ENCODE peak calls at places on chromosomes 11 and 22, in four cellular contexts. One of them, this sample, is unnamed.

GRCh38 chr11:5992604-5993251 is 5.9 kb upstream of the OR52L1 start:
- DNase-seq in K562: peak
- DNase-seq in HepG2: peak
- DNase-seq in H1: no peak
- DNase-seq in this sample: peak

GRCh38 chr22:44410396-44411056 is 87.5 kb downstream of the RTL6 start:
- DNase-seq in K562: no peak
- DNase-seq in HepG2: no peak
- DNase-seq in H1: no peak
- DNase-seq in this sample: no peak

GRCh38 chr11:116414357-116414756 is 358.4 kb downstream of the BUD13 start:
- DNase-seq in K562: no peak
- DNase-seq in HepG2: no peak
- DNase-seq in H1: no peak
- DNase-seq in this sample: no peak

GRCh38 chr22:30251661-30252226 is 5.2 kb upstream of the LIF start:
- DNase-seq in K562: no peak
- DNase-seq in HepG2: no peak
- DNase-seq in H1: no peak
- DNase-seq in this sample: no peak

GRCh38 chr11:85953491-85954143 is 98.4 kb downstream of the CCDC83 start:
- DNase-seq in K562: peak
- DNase-seq in HepG2: no peak
- DNase-seq in H1: no peak
- DNase-seq in this sample: no peak

GRCh38 chr11:80097146-80097545 is 656.3 kb upstream of the TENM4 start:
- DNase-seq in K562: no peak
- DNase-seq in HepG2: no peak
- DNase-seq in H1: no peak
- DNase-seq in this sample: no peak

GRCh38 chr11:68448604-68449011 is 11.9 kb upstream of the PPP6R3 start:
- DNase-seq in K562: no peak
- DNase-seq in HepG2: no peak
- DNase-seq in H1: no peak
- DNase-seq in this sample: no peak

GRCh38 chr11:130178441-130178971 is 18.9 kb downstream of the ST14 start:
- DNase-seq in K562: no peak
- DNase-seq in HepG2: no peak
- DNase-seq in H1: no peak
- DNase-seq in this sample: no peak

GRCh38 chr22:46754110-46754799 is 8.2 kb upstream of the TBC1D22A start:
- DNase-seq in K562: peak
- DNase-seq in HepG2: peak
- DNase-seq in H1: no peak
- DNase-seq in this sample: peak

GRCh38 chr22:47697861-47698260 is 935.4 kb downstream of the TBC1D22A start:
- DNase-seq in K562: no peak
- DNase-seq in HepG2: no peak
- DNase-seq in H1: no peak
- DNase-seq in this sample: no peak

GRCh38 chr11:119337581-119338317 is 2.9 kb downstream of the C1QTNF5 start:
- DNase-seq in K562: peak
- DNase-seq in HepG2: no peak
- DNase-seq in H1: no peak
- DNase-seq in this sample: no peak

GRCh38 chr22:20765938-20766337 is 8.0 kb upstream of the SERPIND1 start:
- DNase-seq in K562: no peak
- DNase-seq in HepG2: no peak
- DNase-seq in H1: no peak
- DNase-seq in this sample: no peak

GRCh38 chr22:50192825-50193204 is 7.1 kb downstream of the TRABD start:
- DNase-seq in K562: no peak
- DNase-seq in HepG2: no peak
- DNase-seq in H1: no peak
- DNase-seq in this sample: no peak
- TF ChIP-seq MAFK in K562: no peak
- TF ChIP-seq MAFK in HepG2: no peak
- TF ChIP-seq MAFK in H1: no peak
- TF ChIP-seq MAFK in this sample: no peak

DNA sequence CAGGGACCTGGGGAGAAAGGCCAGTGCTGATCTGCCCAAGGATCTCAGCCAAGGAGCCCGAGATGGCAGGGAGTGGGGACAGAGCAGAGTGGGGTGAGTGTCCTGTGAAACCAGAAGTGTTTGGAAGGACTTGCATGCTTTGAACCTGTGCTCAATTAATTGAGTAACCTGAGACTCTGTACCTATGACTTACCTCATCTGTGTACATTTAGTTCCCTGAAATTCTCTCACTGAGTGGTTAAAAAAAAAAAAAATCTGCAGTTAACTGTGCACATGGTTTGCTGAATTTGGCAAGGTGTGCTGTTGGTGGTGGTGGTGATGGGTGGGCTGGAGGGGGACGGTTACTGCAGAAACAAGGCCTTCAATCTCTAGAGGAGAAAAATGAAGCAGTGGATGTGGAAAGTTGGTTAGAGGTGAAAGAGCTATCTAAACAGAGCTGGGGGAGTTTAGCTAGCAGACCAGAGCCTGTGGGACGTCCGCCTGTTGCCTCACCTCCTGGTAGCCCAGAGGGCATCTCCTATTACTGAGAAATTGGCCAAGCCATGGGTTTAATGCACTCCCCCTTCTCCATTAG is 8.3 kb upstream of the SORL1-AS1 start:
- DNase-seq in K562: no peak
- DNase-seq in HepG2: peak
- DNase-seq in H1: no peak
- DNase-seq in this sample: no peak
- TF ChIP-seq MAX in K562: no peak
- TF ChIP-seq MAX in HepG2: peak
- TF ChIP-seq MAX in H1: no peak
- TF ChIP-seq MAX in this sample: no peak

GRCh38 chr22:39536711-39537110 is 4.2 kb upstream of the RPS19BP1 start:
- DNase-seq in K562: no peak
- DNase-seq in HepG2: no peak
- DNase-seq in H1: no peak
- DNase-seq in this sample: no peak

GRCh38 chr22:39534591-39535301 is 2.2 kb upstream of the RPS19BP1 start:
- DNase-seq in K562: peak
- DNase-seq in HepG2: peak
- DNase-seq in H1: no peak
- DNase-seq in this sample: peak

GRCh38 chr22:39535302-39535805 is 2.8 kb upstream of the RPS19BP1 start:
- DNase-seq in K562: no peak
- DNase-seq in HepG2: no peak
- DNase-seq in H1: no peak
- DNase-seq in this sample: no peak

GRCh38 chr22:39534092-39534506 is 1.6 kb upstream of the RPS19BP1 start:
- DNase-seq in K562: no peak
- DNase-seq in HepG2: peak
- DNase-seq in H1: no peak
- DNase-seq in this sample: no peak

DNA sequence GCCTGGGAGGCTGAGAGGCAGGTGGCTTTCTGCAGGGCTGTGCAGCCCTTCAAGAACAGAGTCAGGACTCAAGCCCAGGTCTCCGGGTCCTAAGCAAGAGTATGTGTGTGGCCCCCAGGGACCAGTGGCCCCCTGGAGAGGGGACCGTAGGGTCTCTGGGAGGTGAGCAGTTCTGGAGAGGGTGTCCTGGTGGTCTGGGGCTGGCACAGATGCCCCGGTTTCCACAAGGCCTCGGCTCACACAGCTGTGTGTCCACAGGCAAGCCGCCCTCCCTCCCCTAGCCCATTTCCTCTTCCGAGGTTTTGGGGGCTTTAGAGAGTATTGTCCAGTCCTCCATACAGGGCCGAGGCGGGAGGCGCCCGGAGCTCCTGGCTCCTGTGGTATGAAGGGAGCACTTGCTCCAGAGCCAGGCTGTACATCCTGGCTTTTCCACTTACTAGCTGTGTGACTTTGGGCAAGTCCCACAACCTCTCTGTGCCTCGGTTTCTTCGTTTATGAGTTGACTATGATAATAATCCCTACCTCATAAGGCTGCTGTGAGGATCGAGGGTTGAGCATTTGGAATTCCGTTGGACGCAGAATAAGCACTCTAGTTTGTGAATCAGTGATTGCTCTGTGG is 3.4 kb upstream of the RPS19BP1 start:
- DNase-seq in K562: no peak
- DNase-seq in HepG2: no peak
- DNase-seq in H1: no peak
- DNase-seq in this sample: no peak
- TF ChIP-seq MAFK in K562: no peak
- TF ChIP-seq MAFK in HepG2: no peak
- TF ChIP-seq MAFK in H1: no peak
- TF ChIP-seq MAFK in this sample: no peak

GRCh38 chr22:24578355-24579241 is 14.3 kb downstream of the LRRC75B start:
- DNase-seq in K562: no peak
- DNase-seq in HepG2: peak
- DNase-seq in H1: no peak
- DNase-seq in this sample: no peak
- TF ChIP-seq MAX in K562: no peak
- TF ChIP-seq MAX in HepG2: peak
- TF ChIP-seq MAX in H1: no peak
- TF ChIP-seq MAX in this sample: no peak

GRCh38 chr11:9123595-9124304 is 32.4 kb upstream of the SCUBE2 start:
- DNase-seq in K562: no peak
- DNase-seq in HepG2: no peak
- DNase-seq in H1: no peak
- DNase-seq in this sample: no peak

GRCh38 chr11:9120659-9121350 is 29.4 kb upstream of the SCUBE2 start:
- DNase-seq in K562: peak
- DNase-seq in HepG2: no peak
- DNase-seq in H1: peak
- DNase-seq in this sample: peak

GRCh38 chr11:9121397-9121796 is 30.0 kb upstream of the SCUBE2 start:
- DNase-seq in K562: no peak
- DNase-seq in HepG2: no peak
- DNase-seq in H1: no peak
- DNase-seq in this sample: no peak

DNA sequence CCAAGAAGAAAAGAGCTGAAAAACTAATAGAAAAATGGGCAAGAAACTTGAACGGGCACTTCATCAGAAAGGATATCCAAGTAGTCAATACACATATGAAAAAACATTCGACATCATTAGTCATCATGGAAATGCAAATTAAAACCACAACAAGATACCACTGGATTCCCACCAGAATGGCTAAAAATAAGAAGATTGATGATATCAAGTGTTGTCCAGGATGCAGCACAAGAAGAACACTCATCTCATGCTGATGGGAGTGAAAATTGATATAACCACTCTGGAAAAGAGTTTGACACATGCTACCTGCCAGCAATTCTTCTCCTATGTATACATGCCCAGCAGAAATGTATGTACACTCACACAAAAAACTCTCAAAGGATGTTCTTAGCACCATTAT is 26.9 kb upstream of the SCUBE2 start:
- DNase-seq in K562: no peak
- DNase-seq in HepG2: no peak
- DNase-seq in H1: no peak
- DNase-seq in this sample: no peak
- TF ChIP-seq MAFK in K562: no peak
- TF ChIP-seq MAFK in HepG2: no peak
- TF ChIP-seq MAFK in H1: no peak
- TF ChIP-seq MAFK in this sample: no peak

GRCh38 chr11:114082767-114083181 is 23.3 kb downstream of the ZBTB16 start:
- DNase-seq in K562: peak
- DNase-seq in HepG2: no peak
- DNase-seq in H1: no peak
- DNase-seq in this sample: no peak

GRCh38 chr11:114080769-114081168 is 21.3 kb downstream of the ZBTB16 start:
- DNase-seq in K562: no peak
- DNase-seq in HepG2: no peak
- DNase-seq in H1: no peak
- DNase-seq in this sample: no peak

GRCh38 chr11:114083256-114084252 is 24.0 kb downstream of the ZBTB16 start:
- DNase-seq in K562: no peak
- DNase-seq in HepG2: no peak
- DNase-seq in H1: no peak
- DNase-seq in this sample: no peak

GRCh38 chr11:114081641-114082414 is 22.3 kb downstream of the ZBTB16 start:
- DNase-seq in K562: no peak
- DNase-seq in HepG2: no peak
- DNase-seq in H1: no peak
- DNase-seq in this sample: no peak

GRCh38 chr11:114082415-114082748 is 22.9 kb downstream of the ZBTB16 start:
- DNase-seq in K562: peak
- DNase-seq in HepG2: peak
- DNase-seq in H1: no peak
- DNase-seq in this sample: no peak
- TF ChIP-seq MAX in K562: no peak
- TF ChIP-seq MAX in HepG2: no peak
- TF ChIP-seq MAX in H1: no peak
- TF ChIP-seq MAX in this sample: no peak

GRCh38 chr11:1862588-1863351 is 9.9 kb downstream of the LSP1 start:
- DNase-seq in K562: no peak
- DNase-seq in HepG2: no peak
- DNase-seq in H1: no peak
- DNase-seq in this sample: peak

GRCh38 chr11:1861435-1862411 is 8.8 kb downstream of the LSP1 start:
- DNase-seq in K562: no peak
- DNase-seq in HepG2: no peak
- DNase-seq in H1: no peak
- DNase-seq in this sample: no peak

GRCh38 chr11:1864216-1864615 is 11.3 kb downstream of the LSP1 start:
- DNase-seq in K562: no peak
- DNase-seq in HepG2: no peak
- DNase-seq in H1: no peak
- DNase-seq in this sample: no peak

GRCh38 chr11:1864831-1865665 is 12.2 kb downstream of the LSP1 start:
- DNase-seq in K562: no peak
- DNase-seq in HepG2: no peak
- DNase-seq in H1: no peak
- DNase-seq in this sample: no peak

DNA sequence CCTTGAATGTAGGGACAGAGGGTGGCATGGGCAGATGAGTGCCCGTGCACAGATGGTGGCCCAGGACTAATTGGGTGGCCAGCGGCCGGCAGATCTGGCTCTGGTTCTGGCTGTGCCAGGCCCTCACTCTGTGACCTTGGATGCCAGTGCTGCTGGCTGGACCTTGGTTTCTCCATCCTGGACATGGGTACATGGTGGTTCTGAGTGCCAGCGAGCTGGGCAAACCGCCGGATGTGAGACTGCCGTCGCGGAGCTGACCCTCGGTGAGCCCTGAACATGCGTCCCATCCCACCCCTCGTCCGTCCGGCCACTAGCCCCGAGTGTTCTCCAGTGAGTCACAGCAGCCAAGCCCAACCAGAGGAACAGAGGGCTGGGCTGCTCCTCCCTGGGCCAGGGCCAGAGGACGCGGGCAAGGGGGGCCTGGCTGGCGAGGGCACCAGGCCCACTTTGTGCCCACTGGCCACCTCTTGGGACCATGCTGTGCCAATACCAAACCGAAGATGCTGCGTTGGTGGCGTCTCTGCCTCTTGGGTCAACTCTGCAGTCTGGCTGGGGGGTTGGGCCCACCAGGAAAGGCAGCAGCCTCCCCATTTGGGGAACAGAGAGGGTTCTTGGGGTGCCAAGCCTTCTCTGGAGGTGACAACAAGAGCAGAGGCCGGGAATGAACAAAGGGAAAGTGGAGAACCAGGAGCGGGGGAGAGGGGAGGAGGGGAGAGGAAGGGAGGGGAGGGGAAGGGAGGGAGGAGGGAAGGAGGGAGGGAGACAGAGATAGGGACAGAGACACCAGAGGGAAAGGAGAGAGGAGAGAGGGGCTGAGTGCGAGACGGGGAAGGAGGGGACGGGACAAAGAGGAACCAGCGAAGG is 10.7 kb downstream of the LSP1 start:
- DNase-seq in K562: peak
- DNase-seq in HepG2: peak
- DNase-seq in H1: no peak
- DNase-seq in this sample: peak
- TF ChIP-seq MAFK in K562: no peak
- TF ChIP-seq MAFK in HepG2: no peak
- TF ChIP-seq MAFK in H1: no peak
- TF ChIP-seq MAFK in this sample: no peak